ENCODE peak calls at places on chromosomes 13 and 19, in seven cellular contexts. One of them, this sample, is unnamed.

GRCh38 chr19:37594982-37595382 is 306 bp downstream of the ZNF540 start:
- DNase-seq in IMR-90: peak; percentile 58
- DNase-seq in neuronal stem cell: no peak
- DNase-seq in mesenchymal stem cell: no peak
- DNase-seq in H9: no peak
- DNase-seq in trophoblast cell: no peak
- DNase-seq in H1: no peak
- DNase-seq in this sample: no peak

GRCh38 chr19:40539070-40539469 is 37.6 kb upstream of the SHKBP1 start:
- DNase-seq in IMR-90: no peak
- DNase-seq in neuronal stem cell: no peak
- DNase-seq in mesenchymal stem cell: peak; percentile 18
- DNase-seq in H9: no peak
- DNase-seq in trophoblast cell: no peak
- DNase-seq in H1: no peak
- DNase-seq in this sample: peak; percentile 39

GRCh38 chr19:37655689-37656491 is 625 bp upstream of the ZFP30 start:
- DNase-seq in IMR-90: peak; percentile 68
- DNase-seq in neuronal stem cell: peak; percentile 89
- DNase-seq in mesenchymal stem cell: peak; percentile 86
- DNase-seq in H9: peak; percentile 88
- DNase-seq in trophoblast cell: peak; percentile 88
- DNase-seq in H1: no peak
- DNase-seq in this sample: peak; percentile 88

GRCh38 chr13:27496006-27496405 is 45.6 kb upstream of the MTIF3 start:
- DNase-seq in IMR-90: no peak
- DNase-seq in neuronal stem cell: no peak
- DNase-seq in mesenchymal stem cell: no peak
- DNase-seq in H9: no peak
- DNase-seq in trophoblast cell: no peak
- DNase-seq in H1: no peak
- DNase-seq in this sample: no peak

GRCh38 chr19:49014123-49014869 is 2.6 kb downstream of the LHB start:
- DNase-seq in IMR-90: peak; percentile 40
- DNase-seq in neuronal stem cell: no peak
- DNase-seq in mesenchymal stem cell: peak; percentile 44
- DNase-seq in H9: no peak
- DNase-seq in trophoblast cell: peak; percentile 87
- DNase-seq in H1: no peak
- DNase-seq in this sample: no peak

GRCh38 chr19:2186071-2186846 is 22.5 kb downstream of the DOT1L start:
- DNase-seq in IMR-90: peak; percentile 95
- DNase-seq in neuronal stem cell: no peak
- DNase-seq in mesenchymal stem cell: peak; percentile 82
- DNase-seq in H9: no peak
- DNase-seq in trophoblast cell: peak; percentile 17
- DNase-seq in H1: no peak
- DNase-seq in this sample: peak; percentile 54

GRCh38 chr13:77013853-77014542 is 13.0 kb downstream of the FBXL3 start:
- DNase-seq in IMR-90: no peak
- DNase-seq in neuronal stem cell: no peak
- DNase-seq in mesenchymal stem cell: no peak
- DNase-seq in H9: no peak
- DNase-seq in trophoblast cell: no peak
- DNase-seq in H1: no peak
- DNase-seq in this sample: no peak

GRCh38 chr19:15466851-15467733 is 2.7 kb upstream of the RASAL3 start:
- DNase-seq in IMR-90: peak; percentile 43
- DNase-seq in neuronal stem cell: no peak
- DNase-seq in mesenchymal stem cell: peak; percentile 68
- DNase-seq in H9: no peak
- DNase-seq in trophoblast cell: peak; percentile 19
- DNase-seq in H1: no peak
- DNase-seq in this sample: no peak

GRCh38 chr13:36341718-36342117 is 4.5 kb downstream of the SPART start:
- DNase-seq in IMR-90: peak; percentile 51
- DNase-seq in neuronal stem cell: no peak
- DNase-seq in mesenchymal stem cell: peak; percentile 83
- DNase-seq in H9: no peak
- DNase-seq in trophoblast cell: peak; percentile 76
- DNase-seq in H1: no peak
- DNase-seq in this sample: no peak

GRCh38 chr19:17020823-17021222 is 5.8 kb downstream of the CPAMD8 start:
- DNase-seq in IMR-90: no peak
- DNase-seq in neuronal stem cell: no peak
- DNase-seq in mesenchymal stem cell: peak; percentile 9
- DNase-seq in H9: no peak
- DNase-seq in trophoblast cell: no peak
- DNase-seq in H1: no peak
- DNase-seq in this sample: peak; percentile 55

GRCh38 chr19:42345191-42345812 is 19.9 kb downstream of the MEGF8 start:
- DNase-seq in IMR-90: peak; percentile 38
- DNase-seq in neuronal stem cell: no peak
- DNase-seq in mesenchymal stem cell: peak; percentile 14
- DNase-seq in H9: no peak
- DNase-seq in trophoblast cell: no peak
- DNase-seq in H1: no peak
- DNase-seq in this sample: no peak

GRCh38 chr19:5142725-5143097 is 173.8 kb downstream of the KDM4B start:
- DNase-seq in IMR-90: no peak
- DNase-seq in neuronal stem cell: no peak
- DNase-seq in mesenchymal stem cell: no peak
- DNase-seq in H9: no peak
- DNase-seq in trophoblast cell: no peak
- DNase-seq in H1: no peak
- DNase-seq in this sample: no peak

GRCh38 chr19:46783670-46784069 is 4.7 kb downstream of the SLC1A5 start:
- DNase-seq in IMR-90: no peak
- DNase-seq in neuronal stem cell: no peak
- DNase-seq in mesenchymal stem cell: no peak
- DNase-seq in H9: no peak
- DNase-seq in trophoblast cell: no peak
- DNase-seq in H1: no peak
- DNase-seq in this sample: no peak

GRCh38 chr19:46785054-46785979 is 3.1 kb downstream of the SLC1A5 start:
- DNase-seq in IMR-90: peak; percentile 38
- DNase-seq in neuronal stem cell: no peak
- DNase-seq in mesenchymal stem cell: no peak
- DNase-seq in H9: no peak
- DNase-seq in trophoblast cell: peak; percentile 41
- DNase-seq in H1: no peak
- DNase-seq in this sample: no peak

GRCh38 chr19:46785980-46786235 is 2.5 kb downstream of the SLC1A5 start:
- DNase-seq in IMR-90: no peak
- DNase-seq in neuronal stem cell: no peak
- DNase-seq in mesenchymal stem cell: no peak
- DNase-seq in H9: no peak
- DNase-seq in trophoblast cell: no peak
- DNase-seq in H1: no peak
- DNase-seq in this sample: no peak

GRCh38 chr19:46784262-46785053 is 3.9 kb downstream of the SLC1A5 start:
- DNase-seq in IMR-90: peak; percentile 95
- DNase-seq in neuronal stem cell: peak; percentile 29
- DNase-seq in mesenchymal stem cell: peak; percentile 93
- DNase-seq in H9: peak; percentile 88
- DNase-seq in trophoblast cell: peak; percentile 70
- DNase-seq in H1: no peak
- DNase-seq in this sample: peak; percentile 97

DNA sequence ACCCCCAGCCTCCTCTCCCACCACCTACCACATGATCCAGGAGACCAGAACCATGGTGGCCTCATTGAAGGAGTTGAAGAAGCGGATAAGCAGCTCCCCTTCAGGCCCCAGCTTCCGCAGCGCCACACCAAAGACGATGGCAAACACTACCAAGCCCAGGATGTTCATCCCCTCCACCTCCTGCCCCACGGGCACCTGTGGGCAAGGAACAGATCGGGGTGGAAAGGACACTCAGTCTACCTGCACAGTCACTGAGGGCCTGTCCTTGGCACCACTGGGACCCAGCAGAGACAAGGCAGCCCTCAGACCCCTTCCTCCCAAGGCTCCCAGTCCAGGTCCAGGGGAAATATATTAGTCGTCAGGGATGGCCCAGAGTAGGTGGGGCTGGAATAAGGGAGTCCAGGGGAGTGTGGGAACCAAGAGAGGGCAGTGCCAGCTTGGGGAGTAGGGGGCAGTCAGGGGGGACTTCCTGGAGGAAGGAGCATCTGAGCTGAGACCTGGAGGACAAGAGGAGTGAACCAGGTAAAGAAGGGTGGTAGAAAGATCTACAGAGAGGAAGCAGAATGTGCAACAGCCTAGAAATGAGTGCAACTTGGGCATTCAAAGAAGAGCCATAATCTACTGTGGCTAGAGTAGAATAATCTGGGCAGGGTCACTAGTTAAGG is 5.9 kb downstream of the SLC1A5 start:
- DNase-seq in IMR-90: no peak
- DNase-seq in neuronal stem cell: no peak
- DNase-seq in mesenchymal stem cell: no peak
- DNase-seq in H9: no peak
- DNase-seq in trophoblast cell: no peak
- DNase-seq in H1: no peak
- DNase-seq in this sample: no peak
- H3K18ac ChIP-seq in IMR-90: no peak overlapping the region
- H3K18ac ChIP-seq in neuronal stem cell: peak overlapping the region; percentile 23
- H3K18ac ChIP-seq in mesenchymal stem cell: no peak overlapping the region
- H3K18ac ChIP-seq in H9: no peak overlapping the region
- H3K18ac ChIP-seq in trophoblast cell: peak overlapping the region; percentile 18
- H3K18ac ChIP-seq in H1: no peak overlapping the region
- H3K18ac ChIP-seq in this sample: no peak overlapping the region

GRCh38 chr13:51230473-51231105 is 8.4 kb downstream of the FAM124A start:
- DNase-seq in IMR-90: peak; percentile 7
- DNase-seq in neuronal stem cell: no peak
- DNase-seq in mesenchymal stem cell: peak; percentile 28
- DNase-seq in H9: peak; percentile 18
- DNase-seq in trophoblast cell: no peak
- DNase-seq in H1: no peak
- DNase-seq in this sample: no peak

GRCh38 chr13:51229731-51230130 is 7.5 kb downstream of the FAM124A start:
- DNase-seq in IMR-90: no peak
- DNase-seq in neuronal stem cell: no peak
- DNase-seq in mesenchymal stem cell: no peak
- DNase-seq in H9: peak; percentile 13
- DNase-seq in trophoblast cell: no peak
- DNase-seq in H1: no peak
- DNase-seq in this sample: peak; percentile 46

GRCh38 chr13:51231456-51231855 is 9.3 kb downstream of the FAM124A start:
- DNase-seq in IMR-90: no peak
- DNase-seq in neuronal stem cell: no peak
- DNase-seq in mesenchymal stem cell: no peak
- DNase-seq in H9: peak; percentile 12
- DNase-seq in trophoblast cell: peak; percentile 88
- DNase-seq in H1: no peak
- DNase-seq in this sample: no peak

GRCh38 chr13:51225034-51225433 is 2.8 kb downstream of the FAM124A start:
- DNase-seq in IMR-90: no peak
- DNase-seq in neuronal stem cell: no peak
- DNase-seq in mesenchymal stem cell: no peak
- DNase-seq in H9: no peak
- DNase-seq in trophoblast cell: no peak
- DNase-seq in H1: no peak
- DNase-seq in this sample: no peak

GRCh38 chr13:51229141-51229540 is 6.9 kb downstream of the FAM124A start:
- DNase-seq in IMR-90: no peak
- DNase-seq in neuronal stem cell: no peak
- DNase-seq in mesenchymal stem cell: no peak
- DNase-seq in H9: peak; percentile 24
- DNase-seq in trophoblast cell: no peak
- DNase-seq in H1: no peak
- DNase-seq in this sample: no peak
- H3K18ac ChIP-seq in IMR-90: no peak overlapping the region
- H3K18ac ChIP-seq in neuronal stem cell: no peak overlapping the region
- H3K18ac ChIP-seq in mesenchymal stem cell: no peak overlapping the region
- H3K18ac ChIP-seq in H9: no peak overlapping the region
- H3K18ac ChIP-seq in trophoblast cell: no peak overlapping the region
- H3K18ac ChIP-seq in H1: no peak overlapping the region
- H3K18ac ChIP-seq in this sample: no peak overlapping the region

DNA sequence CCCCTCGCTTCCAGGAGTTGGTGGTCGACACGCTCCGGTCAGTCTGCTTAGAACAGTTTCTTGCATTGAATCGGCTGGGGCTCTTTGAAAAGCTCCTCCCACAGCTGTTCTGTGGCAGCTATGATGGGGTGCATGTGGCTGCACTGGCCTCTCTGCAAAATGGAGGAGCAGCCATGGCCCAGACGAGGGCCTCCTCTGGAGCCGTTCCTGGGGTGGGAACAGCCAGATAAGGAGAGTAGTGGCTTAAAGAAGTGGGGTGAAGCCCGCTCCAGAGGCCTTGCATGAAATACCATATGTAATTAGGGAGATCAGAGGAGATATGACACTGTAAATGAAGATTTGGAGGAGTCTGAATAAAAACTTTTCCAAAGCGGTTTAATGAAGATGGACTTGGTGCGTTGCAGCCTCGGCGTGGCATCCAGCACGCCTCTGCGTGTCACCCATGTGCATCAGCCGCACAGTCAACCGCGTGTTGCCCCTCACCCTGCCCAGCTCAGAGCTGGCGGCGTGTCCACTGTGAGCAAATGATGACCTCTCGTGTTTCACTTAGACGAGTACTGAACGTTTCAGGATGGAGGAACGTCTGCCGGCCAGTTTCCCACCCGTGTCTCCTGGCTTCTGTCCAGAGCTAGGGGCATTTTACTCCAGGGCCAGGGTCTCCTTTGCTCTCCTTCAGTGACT is 199.2 kb downstream of the TEX29 start:
- DNase-seq in IMR-90: no peak
- DNase-seq in neuronal stem cell: no peak
- DNase-seq in mesenchymal stem cell: no peak
- DNase-seq in H9: peak; percentile 20
- DNase-seq in trophoblast cell: no peak
- DNase-seq in H1: no peak
- DNase-seq in this sample: no peak
- H3K18ac ChIP-seq in IMR-90: no peak overlapping the region
- H3K18ac ChIP-seq in neuronal stem cell: peak overlapping the region; percentile 48
- H3K18ac ChIP-seq in mesenchymal stem cell: no peak overlapping the region
- H3K18ac ChIP-seq in H9: no peak overlapping the region
- H3K18ac ChIP-seq in trophoblast cell: no peak overlapping the region
- H3K18ac ChIP-seq in H1: no peak overlapping the region
- H3K18ac ChIP-seq in this sample: no peak overlapping the region

GRCh38 chr13:86907116-86907515 is 764.1 kb upstream of the SLITRK5 start:
- DNase-seq in IMR-90: peak; percentile 58
- DNase-seq in neuronal stem cell: no peak
- DNase-seq in mesenchymal stem cell: peak; percentile 62
- DNase-seq in H9: no peak
- DNase-seq in trophoblast cell: no peak
- DNase-seq in H1: no peak
- DNase-seq in this sample: no peak
- H3K18ac ChIP-seq in IMR-90: no peak overlapping the region
- H3K18ac ChIP-seq in neuronal stem cell: no peak overlapping the region
- H3K18ac ChIP-seq in mesenchymal stem cell: no peak overlapping the region
- H3K18ac ChIP-seq in H9: no peak overlapping the region
- H3K18ac ChIP-seq in trophoblast cell: no peak overlapping the region
- H3K18ac ChIP-seq in H1: no peak overlapping the region
- H3K18ac ChIP-seq in this sample: no peak overlapping the region

This sample was measured in mesendoderm.